ENCODE peak calls at places on chromosomes 7 and 10, in six cellular contexts. Q is HCT116, W is GM12878, D is H1, N is HepG2, M is K562. S is an unnamed sample.
A peak's percentile ranks its signal among the peaks of the same experiment; 100 is the strongest.

GRCh38 chr10:78853864-78854263 is 214.9 kb upstream of the ZMIZ1 start:
- DNase-seq in N (peak; percentile 78), Q (no peak), D (no peak), M (no peak), W (no peak), S (no peak)

GRCh38 chr10:3372284-3372683 is 199.7 kb upstream of the PITRM1 start:
- DNase-seq in W (no peak), N (no peak), M (no peak), Q (no peak), D (no peak), S (no peak)

GRCh38 chr7:139231513-139232376 is 708 bp downstream of the UBN2 start:
- DNase-seq in N (peak; percentile 58), M (peak; percentile 82), D (peak; percentile 3), W (no peak), Q (no peak), S (no peak)

GRCh38 chr7:43105521-43106120 is 6.8 kb upstream of the HECW1 start:
- DNase-seq in M (no peak), Q (no peak), D (no peak), N (no peak), W (no peak), S (no peak)

GRCh38 chr7:134714791-134715190 is 64.6 kb upstream of the CALD1 start:
- DNase-seq in W (no peak), D (no peak), M (no peak), Q (no peak), N (no peak), S (no peak)

GRCh38 chr7:130281227-130281626 is 11.7 kb upstream of the CPA4 start:
- DNase-seq in M (no peak), W (no peak), D (no peak), N (no peak), Q (no peak), S (no peak)

GRCh38 chr7:129671276-129671675 is 59.8 kb downstream of the NRF1 start:
- DNase-seq in W (no peak), M (no peak), N (no peak), Q (no peak), D (no peak), S (no peak)

GRCh38 chr7:39978252-39978934 is 28.3 kb downstream of the CDK13 start:
- DNase-seq in W (no peak), Q (no peak), D (no peak), M (no peak), N (no peak), S (peak; percentile 68)

GRCh38 chr10:48496831-48497792 is 107.8 kb downstream of the ARHGAP22 start:
- DNase-seq in N (no peak), D (no peak), W (no peak), M (no peak), Q (no peak), S (no peak)

GRCh38 chr10:93991596-93992284 is 2.0 kb upstream of the PLCE1 start:
- DNase-seq in W (no peak), M (no peak), N (peak; percentile 57), Q (peak; percentile 26), D (no peak), S (peak; percentile 56)

GRCh38 chr10:98414932-98415709 is at the start of gene PYROXD2:
- DNase-seq in D (peak; percentile 73), M (peak; percentile 73), Q (peak; percentile 81), N (peak; percentile 88), W (no peak), S (peak; percentile 81)

GRCh38 chr10:75187961-75188426 is 22.6 kb upstream of the VDAC2 start:
- DNase-seq in M (peak; percentile 46), N (peak; percentile 69), D (peak; percentile 56), W (peak; percentile 20), Q (peak; percentile 52), S (peak; percentile 36)

GRCh38 chr10:115093286-115093775 is at the start of gene ATRNL1:
- DNase-seq in Q (no peak), M (no peak), W (no peak), N (no peak), D (no peak), S (peak; percentile 9)

DNA sequence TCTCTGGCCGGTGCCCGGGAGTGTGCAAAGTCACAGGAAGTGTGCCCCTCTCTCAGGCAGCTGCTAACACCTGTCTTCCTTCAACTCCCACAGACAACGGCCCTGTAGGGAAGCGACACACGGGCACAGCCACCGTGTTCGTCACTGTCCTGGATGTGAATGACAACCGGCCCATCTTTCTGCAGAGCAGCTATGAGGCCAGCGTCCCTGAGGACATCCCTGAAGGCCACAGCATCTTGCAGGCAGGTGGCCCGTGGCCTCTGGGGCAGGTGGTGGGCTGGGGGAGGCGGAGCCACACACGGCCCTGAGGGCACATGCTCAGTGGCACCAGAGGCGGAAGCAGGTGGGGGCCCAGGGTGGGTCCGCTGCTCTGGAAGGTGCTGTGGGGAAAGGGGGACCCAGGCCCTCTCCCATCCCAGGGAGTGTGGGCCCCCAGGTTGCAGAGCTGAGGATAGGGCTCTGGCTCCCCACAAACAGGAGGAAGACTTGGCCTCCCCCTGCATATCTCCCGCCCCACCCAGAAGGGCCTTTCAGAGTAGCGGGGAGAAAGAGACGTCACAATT is 6.9 kb downstream of the C10orf105 start:
- DNase-seq in D (no peak), W (no peak), N (no peak), M (peak; percentile 54), Q (no peak), S (no peak)
- TF ChIP-seq ZNF274 in D (no peak), W (no peak), N (no peak), M (no peak), Q (no peak), S (no peak)

DNA sequence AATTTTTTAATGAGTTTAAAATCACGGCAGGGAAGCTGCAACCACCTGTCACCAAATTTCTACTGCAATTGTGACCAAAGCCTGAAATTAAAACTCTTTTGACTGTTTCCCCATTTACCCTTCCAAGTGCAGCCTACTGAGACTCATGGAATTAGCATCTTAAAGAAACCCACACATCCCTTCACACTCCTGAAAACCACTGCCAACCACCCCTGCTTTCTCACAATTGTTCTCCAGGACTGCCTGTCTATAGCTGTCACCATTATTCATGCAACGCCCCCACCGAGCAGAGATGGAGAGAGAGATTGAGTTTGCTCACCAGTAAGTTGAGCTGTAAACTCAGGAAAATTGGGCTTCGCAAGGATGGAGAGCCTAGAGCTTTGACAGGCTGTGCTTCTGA is 383.8 kb upstream of the SORCS1 start:
- DNase-seq in W (no peak), Q (no peak), N (no peak), D (no peak), M (no peak), S (peak; percentile 67)
- TF ChIP-seq ZNF274 in W (no peak), Q (no peak), N (no peak), D (no peak), M (no peak), S (no peak)

DNA sequence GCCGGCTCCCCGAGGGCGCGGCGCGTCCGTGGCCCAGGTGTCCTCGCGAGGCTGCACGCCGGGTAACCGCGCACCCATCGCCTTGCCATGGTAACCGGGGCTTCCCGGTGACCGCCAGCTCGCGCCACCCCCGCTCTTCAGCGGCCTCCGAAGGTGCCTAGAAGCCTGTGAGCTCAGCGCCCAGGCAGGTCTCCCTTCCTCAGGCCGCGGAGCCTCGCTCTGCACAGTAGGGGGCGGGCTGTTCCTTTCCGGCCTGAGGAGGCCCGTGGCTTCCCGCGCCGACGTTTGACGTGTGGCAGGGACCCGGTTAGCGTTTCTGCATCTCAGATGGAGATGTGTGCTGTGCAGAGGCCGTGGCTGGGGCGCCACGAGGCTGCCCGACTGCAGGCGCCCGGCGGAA is 117.1 kb downstream of the DYNC2I1 start:
- DNase-seq in M (peak; percentile 59), N (no peak), Q (peak; percentile 64), W (peak; percentile 3), D (peak; percentile 39), S (peak; percentile 59)
- TF ChIP-seq ZNF274 in M (no peak), N (no peak), Q (no peak), W (no peak), D (no peak), S (no peak)

GRCh38 chr10:2334542-2334941 is 597.2 kb upstream of the ADARB2 start:
- DNase-seq in M (no peak), D (no peak), W (no peak), Q (no peak), N (no peak), S (no peak)
- TF ChIP-seq ZNF274 in M (no peak), D (no peak), W (no peak), Q (no peak), N (no peak), S (no peak)

GRCh38 chr7:131327626-131328386 is at the start of gene MKLN1:
- DNase-seq in N (peak; percentile 68), M (peak; percentile 98), D (peak; percentile 77), Q (peak; percentile 72), W (peak; percentile 35), S (peak; percentile 91)
- TF ChIP-seq ZNF274 in N (peak; percentile 93), M (no peak), D (no peak), Q (no peak), W (no peak), S (no peak)

DNA sequence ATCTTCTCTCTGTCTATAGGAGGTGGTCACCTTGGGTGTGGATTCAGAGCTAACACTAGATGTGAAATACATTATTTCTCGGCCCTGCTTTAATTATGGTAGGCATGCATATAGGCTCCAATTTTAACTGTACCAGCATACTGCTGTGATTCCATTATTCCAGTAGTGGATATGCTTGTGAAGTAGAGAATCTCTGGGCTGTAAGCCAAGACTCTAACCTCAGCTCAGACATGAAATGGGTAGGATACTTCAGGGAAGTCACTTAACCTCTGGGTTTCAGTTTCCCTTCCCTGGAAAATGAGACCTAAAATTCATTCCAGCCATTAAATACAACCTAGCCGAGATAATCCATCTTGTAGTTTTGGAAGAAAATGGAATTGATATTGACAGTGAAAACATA is 59.5 kb upstream of the TRIL start:
- DNase-seq in Q (no peak), M (no peak), D (no peak), N (no peak), W (no peak), S (no peak)
- TF ChIP-seq ZNF274 in Q (no peak), M (no peak), D (no peak), N (no peak), W (no peak), S (no peak)

S was measured in NT2/D1.